ENCODE peak calls at places on chromosomes 2 and 18, in ten cellular contexts. I is choroid plexus epithelial cell; A is NAMALWA; W is cardiac muscle cell; J is stimulated activated CD4-positive, alpha-beta T cell treated with anti-CD3 and anti-CD28 coated beads, Interleukin-1b, Interleukin-23, amount 100 ng/mL, for 24 hours; V is CD8-positive, alpha-beta T cell; T is COR-L47; H is 8988T; N is left ventricle myocardium inferior; Q is lung. S is an unnamed sample.

GRCh38 chr18:37305084-37305483 is 260.5 kb downstream of the CELF4 start:
- DNase-seq in I (no peak), V (no peak), W (no peak), A (no peak), H (no peak), T (no peak), J (no peak), N (no peak), Q (no peak), S (no peak)

GRCh38 chr18:54254265-54254758 is 15.0 kb upstream of the POLI start:
- DNase-seq in J (no peak), Q (no peak), T (no peak), I (peak), W (no peak), A (no peak), H (no peak), V (no peak), N (no peak), S (peak)

GRCh38 chr2:72956936-72957335 is 39.6 kb downstream of the EMX1 start:
- DNase-seq in V (no peak), T (no peak), I (no peak), J (no peak), H (no peak), N (no peak), Q (no peak), W (no peak), A (no peak), S (no peak)

GRCh38 chr2:70922591-70923234 is 13.0 kb upstream of the ATP6V1B1 start:
- DNase-seq in T (peak), N (no peak), J (no peak), H (no peak), V (no peak), A (no peak), Q (no peak), W (no peak), I (peak), S (no peak)

GRCh38 chr18:7958897-7959146 is 391.7 kb downstream of the PTPRM start:
- DNase-seq in T (no peak), N (no peak), H (no peak), J (no peak), I (no peak), A (no peak), V (no peak), Q (no peak), W (no peak), S (no peak)

GRCh38 chr2:180742809-180743208 is 237.6 kb upstream of the UBE2E3 start:
- DNase-seq in V (no peak), A (no peak), W (no peak), T (no peak), H (no peak), N (no peak), Q (no peak), I (peak), J (no peak), S (peak)

GRCh38 chr2:180722551-180723239 is 257.7 kb upstream of the UBE2E3 start:
- DNase-seq in W (no peak), Q (no peak), J (no peak), I (peak), H (no peak), V (no peak), A (no peak), N (no peak), T (no peak), S (peak)

GRCh38 chr2:23698733-23699391 is 228.1 kb downstream of the ATAD2B start:
- DNase-seq in T (no peak), W (no peak), N (no peak), H (no peak), J (no peak), A (peak), Q (no peak), I (peak), V (no peak), S (no peak)

GRCh38 chr2:31937741-31938140 is 73.1 kb downstream of the MEMO1 start:
- DNase-seq in N (no peak), H (no peak), A (no peak), T (no peak), J (no peak), W (no peak), I (peak), V (no peak), Q (no peak), S (peak)

GRCh38 chr18:79454034-79454735 is 58.5 kb downstream of the NFATC1 start:
- DNase-seq in N (peak), W (no peak), T (no peak), J (no peak), I (no peak), H (no peak), Q (peak), A (no peak), V (no peak), S (no peak)

GRCh38 chr18:48475635-48476549 is 62.9 kb upstream of the CTIF start:
- DNase-seq in I (peak), W (peak), T (peak), H (peak), Q (peak), J (peak), A (peak), V (no peak), N (no peak), S (peak)

GRCh38 chr2:191612496-191612895 is 65.4 kb upstream of the NABP1 start:
- DNase-seq in T (no peak), V (no peak), A (no peak), J (no peak), Q (no peak), H (no peak), W (no peak), N (no peak), I (peak), S (peak)

GRCh38 chr2:70756126-70756525 is 11.9 kb downstream of the ADD2 start:
- DNase-seq in H (no peak), V (no peak), J (no peak), T (no peak), Q (no peak), N (no peak), A (no peak), I (no peak), W (no peak), S (no peak)

GRCh38 chr2:45268631-45269030 is 259.4 kb upstream of the SIX2 start:
- DNase-seq in H (no peak), T (no peak), I (no peak), J (no peak), Q (no peak), W (no peak), V (no peak), A (no peak), N (no peak), S (no peak)

GRCh38 chr18:57767259-57768050 is 35.7 kb downstream of the ATP8B1 start:
- DNase-seq in H (no peak), A (no peak), J (no peak), N (no peak), V (no peak), W (no peak), I (no peak), Q (no peak), T (no peak), S (no peak)

GRCh38 chr2:229489016-229489415 is 217.9 kb upstream of the PID1 start:
- DNase-seq in W (no peak), T (no peak), H (peak), J (no peak), A (no peak), V (no peak), I (no peak), N (no peak), Q (no peak), S (peak)

GRCh38 chr2:170846318-170846717 is 29.6 kb downstream of the GAD1 start:
- DNase-seq in J (no peak), H (no peak), I (no peak), Q (no peak), W (no peak), V (no peak), T (no peak), N (no peak), A (no peak), S (no peak)

GRCh38 chr2:235512699-235513053 is 18.8 kb downstream of the AGAP1 start:
- DNase-seq in A (no peak), J (no peak), Q (no peak), V (no peak), N (no peak), I (no peak), T (no peak), H (no peak), W (no peak), S (no peak)

GRCh38 chr18:69257861-69258458 is 142.7 kb upstream of the DOK6 start:
- DNase-seq in A (no peak), J (no peak), V (no peak), T (no peak), I (peak), H (no peak), W (no peak), N (no peak), Q (no peak), S (peak)

GRCh38 chr2:134217924-134218323 is 35.9 kb upstream of the MGAT5 start:
- DNase-seq in V (no peak), W (no peak), Q (no peak), T (no peak), J (no peak), N (no peak), A (no peak), I (no peak), H (no peak), S (peak)

GRCh38 chr2:98769784-98770183 is 38.9 kb upstream of the MGAT4A start:
- DNase-seq in I (no peak), J (no peak), W (no peak), N (no peak), Q (no peak), V (peak), T (peak), H (no peak), A (no peak), S (no peak)

GRCh38 chr2:138652378-138652777 is 127.8 kb downstream of the NXPH2 start:
- DNase-seq in N (no peak), J (no peak), V (no peak), T (no peak), W (no peak), H (no peak), I (peak), Q (no peak), A (no peak), S (peak)

GRCh38 chr2:9099341-9099751 is 95.9 kb upstream of the MBOAT2 start:
- DNase-seq in V (no peak), Q (no peak), W (no peak), T (no peak), H (no peak), I (peak), A (no peak), N (no peak), J (peak), S (peak)

S was measured in amniotic epithelial cell.